ENCODE peak calls at places on chromosomes 5 and 9, in five cellular contexts. H is IMR-90; J is activated T-cell treated with anti-CD3 and anti-CD28 coated beads, Interleukin-2, amount 50 U/mL, for 24 hours; W is stimulated activated naive CD4-positive, alpha-beta T cell; M is central memory CD4-positive, alpha-beta T cell. T is an unnamed sample.

GRCh38 chr5:1412163-1412562 is 33.1 kb downstream of the SLC6A3 start:
- DNase-seq in H (no peak), J (no peak), W (no peak), M (no peak), T (no peak)

GRCh38 chr5:172293054-172293744 is 9.6 kb upstream of the UBTD2 start:
- DNase-seq in H (peak; percentile 72), J (peak; percentile 63), W (peak; percentile 43), M (peak; percentile 60), T (no peak)

GRCh38 chr9:111959468-111959941 is 62.9 kb downstream of the UGCG start:
- DNase-seq in H (peak; percentile 89), J (no peak), W (no peak), M (no peak), T (no peak)

GRCh38 chr5:125043781-125044391 is 297.4 kb upstream of the ZNF608 start:
- DNase-seq in H (peak; percentile 56), J (no peak), W (no peak), M (no peak), T (no peak)

GRCh38 chr5:81171769-81172168 is 61.4 kb upstream of the CKMT2 start:
- DNase-seq in H (no peak), J (no peak), W (no peak), M (no peak), T (no peak)

GRCh38 chr9:133591985-133592384 is 17.2 kb downstream of the FAM163B start:
- DNase-seq in H (no peak), J (no peak), W (no peak), M (no peak), T (no peak)

GRCh38 chr9:76658510-76659231 is 105.6 kb upstream of the PCA3 start:
- DNase-seq in H (peak; percentile 76), J (no peak), W (no peak), M (peak; percentile 25), T (no peak)

GRCh38 chr9:120926397-120926928 is at the start of gene TRAF1:
- DNase-seq in H (peak; percentile 45), J (peak; percentile 75), W (peak; percentile 37), M (peak; percentile 46), T (no peak)

GRCh38 chr5:33888582-33888981 is 3.2 kb downstream of the ADAMTS12 start:
- DNase-seq in H (peak; percentile 72), J (no peak), W (no peak), M (no peak), T (no peak)

GRCh38 chr5:133225671-133226152 is 173.9 kb downstream of the HSPA4 start:
- DNase-seq in H (peak; percentile 70), J (no peak), W (no peak), M (no peak), T (no peak)

GRCh38 chr9:4106081-4106491 is 193.8 kb downstream of the GLIS3 start:
- DNase-seq in H (no peak), J (no peak), W (no peak), M (no peak), T (no peak)

GRCh38 chr9:34675048-34675714 is 12.7 kb upstream of the CCL27 start:
- DNase-seq in H (peak; percentile 59), J (peak; percentile 71), W (peak; percentile 48), M (no peak), T (no peak)

GRCh38 chr5:73443725-73444498 is 4.7 kb downstream of the FOXD1 start:
- DNase-seq in H (no peak), J (peak; percentile 37), W (no peak), M (no peak), T (no peak)